ENCODE peak calls at places on chromosomes 7 and 10, in five cellular contexts. D is HepG2, M is A549, P is K562, F is GM12878. W is an unnamed sample.

GRCh38 chr7:83321011-83321410 is 158.3 kb upstream of the PCLO start:
- DNase-seq in D (no peak), M (no peak), P (no peak), F (no peak), W (no peak)

GRCh38 chr7:155919400-155920067 is 107.3 kb upstream of the SHH start:
- DNase-seq in D (no peak), M (no peak), P (no peak), F (no peak), W (no peak)

GRCh38 chr7:3559178-3559765 is 258.2 kb downstream of the SDK1 start:
- DNase-seq in D (no peak), M (peak; percentile 54), P (no peak), F (no peak), W (peak; percentile 97)

GRCh38 chr10:79031723-79032122 is 37.0 kb upstream of the ZMIZ1 start:
- DNase-seq in D (no peak), M (no peak), P (peak; percentile 52), F (no peak), W (no peak)

GRCh38 chr7:99679400-99680191 is at the start of gene CYP3A5:
- DNase-seq in D (no peak), M (peak; percentile 43), P (peak; percentile 93), F (no peak), W (no peak)

GRCh38 chr7:72127136-72127535 is 285.0 kb downstream of the CALN1 start:
- DNase-seq in D (no peak), M (no peak), P (no peak), F (no peak), W (no peak)

GRCh38 chr10:24893127-24893526 is 59.3 kb downstream of the PRTFDC1 start:
- DNase-seq in D (no peak), M (no peak), P (no peak), F (no peak), W (peak; percentile 49)

GRCh38 chr7:129825005-129825553 is 127.7 kb downstream of the UBE2H start:
- DNase-seq in D (peak; percentile 78), M (peak; percentile 94), P (peak; percentile 87), F (no peak), W (no peak)

GRCh38 chr10:129893690-129894089 is 70.4 kb downstream of the EBF3 start:
- DNase-seq in D (no peak), M (no peak), P (no peak), F (no peak), W (no peak)

GRCh38 chr7:78226059-78226658 is 427.6 kb downstream of the PHTF2 start:
- DNase-seq in D (peak; percentile 16), M (peak; percentile 40), P (peak; percentile 64), F (no peak), W (peak; percentile 45)

GRCh38 chr10:120541971-120542370 is 84.9 kb downstream of the PLPP4 start:
- DNase-seq in D (no peak), M (no peak), P (no peak), F (no peak), W (no peak)

GRCh38 chr7:157487046-157487770 is 150.4 kb downstream of the DNAJB6 start:
- DNase-seq in D (no peak), M (no peak), P (no peak), F (no peak), W (no peak)

GRCh38 chr7:84446991-84447480 is 252.4 kb upstream of the SEMA3A start:
- DNase-seq in D (no peak), M (no peak), P (no peak), F (no peak), W (no peak)

GRCh38 chr10:60270426-60270825 is 119.2 kb downstream of the ANK3 start:
- DNase-seq in D (no peak), M (no peak), P (no peak), F (no peak), W (peak; percentile 40)

GRCh38 chr7:1098243-1099153 is 10.6 kb downstream of the GPER1 start:
- DNase-seq in D (no peak), M (no peak), P (no peak), F (no peak), W (no peak)

GRCh38 chr10:127195041-127195506 is 1.3 kb downstream of the INSYN2A start:
- DNase-seq in D (no peak), M (peak; percentile 26), P (no peak), F (no peak), W (no peak)

GRCh38 chr10:114631090-114631677 is 26.9 kb downstream of the ABLIM1 start:
- DNase-seq in D (no peak), M (no peak), P (no peak), F (no peak), W (no peak)

GRCh38 chr7:88111136-88111748 is 108.6 kb downstream of the SRI start:
- DNase-seq in D (peak; percentile 35), M (peak; percentile 53), P (peak; percentile 39), F (no peak), W (peak; percentile 41)

GRCh38 chr7:339062-339342 is 49.0 kb downstream of the FOXL3 start:
- DNase-seq in D (no peak), M (no peak), P (no peak), F (no peak), W (no peak)

GRCh38 chr10:18658992-18659783 is at the start of gene ARL5B:
- DNase-seq in D (peak; percentile 95), M (peak; percentile 98), P (peak; percentile 98), F (peak; percentile 92), W (peak; percentile 99)

GRCh38 chr10:72337039-72337629 is 17.6 kb downstream of the DNAJB12 start:
- DNase-seq in D (peak; percentile 63), M (peak; percentile 63), P (peak; percentile 79), F (no peak), W (peak; percentile 53)

GRCh38 chr7:120813089-120813488 is 44.9 kb downstream of the TSPAN12 start:
- DNase-seq in D (no peak), M (no peak), P (no peak), F (no peak), W (no peak)

GRCh38 chr7:132750530-132751281 is 174.4 kb upstream of the PLXNA4 start:
- DNase-seq in D (no peak), M (no peak), P (no peak), F (no peak), W (peak; percentile 45)

GRCh38 chr10:18140149-18140956 is at the start of gene CACNB2:
- DNase-seq in D (peak; percentile 10), M (peak; percentile 29), P (no peak), F (no peak), W (peak; percentile 51)

GRCh38 chr10:91049961-91050360 is 129.1 kb upstream of the ANKRD1 start:
- DNase-seq in D (no peak), M (no peak), P (no peak), F (no peak), W (no peak)

GRCh38 chr10:131453772-131454634 is 142.5 kb upstream of the TCERG1L start:
- DNase-seq in D (peak; percentile 12), M (peak; percentile 40), P (peak; percentile 67), F (no peak), W (no peak)

GRCh38 chr7:97179454-97180104 is 62.1 kb downstream of the SDHAF3 start:
- DNase-seq in D (peak; percentile 70), M (peak; percentile 66), P (peak; percentile 80), F (peak; percentile 8), W (peak; percentile 65)

GRCh38 chr10:124648738-124649137 is 95.4 kb downstream of the FAM53B start:
- DNase-seq in D (no peak), M (no peak), P (peak; percentile 85), F (peak; percentile 33), W (peak; percentile 95)

DNA sequence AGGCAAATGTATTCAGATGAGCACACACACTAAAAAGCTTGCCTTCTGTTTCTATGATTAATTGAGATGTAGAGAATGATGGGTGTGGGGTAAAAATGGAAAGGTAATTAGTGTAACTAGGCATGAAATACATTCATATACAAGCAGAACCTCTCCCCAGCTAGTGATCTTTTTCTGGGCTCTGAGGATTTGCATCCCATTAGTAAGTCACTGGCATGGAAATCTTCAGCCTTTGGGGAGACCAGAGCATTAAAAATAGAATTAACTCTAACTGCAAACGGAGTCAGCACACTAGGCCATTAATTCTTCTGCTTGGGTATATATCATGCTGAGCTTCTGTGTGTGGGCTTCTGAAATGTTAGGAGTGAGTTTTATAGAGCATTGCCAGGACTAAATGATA is 128.9 kb downstream of the HDAC9 start:
- DNase-seq in D (no peak), M (no peak), P (no peak), F (no peak), W (no peak)
- TF ChIP-seq BHLHE40 in D (no peak), M (no peak), P (no peak), F (no peak), W (no peak)

GRCh38 chr7:26620352-26620751 is 244.0 kb downstream of the SKAP2 start:
- DNase-seq in D (peak; percentile 46), M (peak; percentile 40), P (peak; percentile 75), F (no peak), W (no peak)
- TF ChIP-seq CTCF in D (peak; percentile 49), M (no peak), P (peak; percentile 58), F (no peak), W (no peak)

DNA sequence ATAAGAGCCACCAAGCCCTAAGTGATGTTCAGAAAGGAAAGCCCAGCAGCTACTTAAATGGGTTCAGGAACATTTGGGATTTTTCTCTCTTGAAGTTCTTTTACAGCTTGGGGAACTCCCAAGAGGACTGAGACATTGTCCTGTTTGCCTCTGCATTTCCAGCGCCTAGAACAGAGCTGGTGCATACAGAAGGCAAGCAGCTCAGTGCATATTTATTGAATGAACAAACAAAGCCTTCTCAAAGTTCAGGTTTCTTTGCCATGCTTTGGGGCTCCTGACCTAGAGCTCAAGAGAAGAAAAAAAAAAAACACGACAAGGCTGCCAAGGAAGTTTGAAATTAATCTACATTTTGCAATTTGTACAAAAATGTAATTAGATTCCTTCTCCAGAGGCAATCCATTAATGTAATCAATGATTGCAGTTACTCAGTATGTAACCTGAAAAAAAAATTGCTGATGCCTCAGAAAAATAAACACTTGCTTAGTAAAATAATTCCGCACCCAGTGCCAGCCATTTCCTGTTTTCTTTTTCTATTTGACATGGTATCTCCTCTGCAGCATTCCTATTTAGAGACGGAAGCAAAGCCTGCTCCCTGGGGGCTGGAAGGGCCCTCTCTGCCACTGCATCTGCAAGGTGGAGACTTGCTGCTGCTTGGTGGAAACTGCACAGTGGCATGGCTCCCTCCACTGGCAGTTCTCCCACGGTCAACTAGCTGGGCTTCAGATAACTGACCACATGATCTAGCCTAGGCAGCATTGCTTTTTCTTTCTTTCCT is 157.3 kb downstream of the TMEM178B start:
- DNase-seq in D (peak; percentile 28), M (peak; percentile 50), P (peak; percentile 30), F (no peak), W (peak; percentile 19)
- TF ChIP-seq BHLHE40 in D (no peak), M (no peak), P (no peak), F (no peak), W (no peak)

GRCh38 chr10:13589316-13589715 is 2.6 kb downstream of the PRPF18 start:
- DNase-seq in D (no peak), M (no peak), P (no peak), F (no peak), W (no peak)
- TF ChIP-seq CTCF in D (no peak), M (no peak), P (peak; percentile 27), F (no peak), W (no peak)

DNA sequence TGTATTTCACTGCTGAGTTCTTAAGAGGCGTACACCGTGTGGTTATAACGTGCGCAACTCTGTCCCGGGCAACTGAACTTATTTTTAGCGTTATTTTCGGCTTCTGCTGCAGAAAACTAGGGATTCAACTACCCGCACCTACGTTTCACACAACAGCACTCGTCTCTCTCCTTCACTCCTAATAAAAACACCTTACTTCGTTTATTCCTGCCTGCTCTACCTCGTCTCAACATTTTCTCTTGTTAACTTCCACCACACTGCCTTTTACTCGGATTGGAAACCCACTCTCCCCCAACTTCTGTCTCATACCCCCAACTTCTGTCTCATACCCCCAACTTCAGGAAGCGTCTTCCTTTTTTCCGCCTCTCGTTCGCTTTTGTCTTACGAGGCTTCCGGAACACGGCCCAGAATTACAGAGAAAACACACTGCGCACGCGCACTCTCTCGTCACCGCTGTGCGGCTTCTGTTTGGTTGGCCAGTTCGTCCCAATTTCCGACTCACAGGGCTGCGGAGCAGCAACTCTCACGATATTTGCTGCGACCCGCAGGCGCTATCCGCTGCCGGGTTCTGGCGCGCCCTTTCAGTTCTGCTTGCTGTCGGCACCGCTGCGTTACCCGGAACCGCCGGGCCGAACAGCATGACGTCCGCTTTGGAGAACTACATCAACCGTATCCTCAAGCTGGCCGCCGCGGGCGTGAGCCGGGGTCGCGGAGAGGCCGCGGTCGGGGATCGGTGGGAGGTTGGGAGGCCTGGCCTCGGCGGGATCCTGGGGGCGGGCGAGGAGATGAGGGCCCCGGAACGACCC is at the start of gene LSM8:
- DNase-seq in D (peak; percentile 94), M (peak; percentile 98), P (peak; percentile 100), F (peak; percentile 99), W (peak; percentile 99)
- TF ChIP-seq BHLHE40 in D (no peak), M (no peak), P (peak; percentile 22), F (peak; percentile 10), W (peak; percentile 3)